ENCODE peak calls at places on chromosomes 7 and 10, in eight cellular contexts. M is omental fat pad, O is NCI-H748 treated with DMSO at 0.1 percent for 48 hours, D is PC-9, G is posterior cingulate gyrus, N is adipocyte, R is NAMALWA, E is astrocyte of the cerebellum. A is an unnamed sample.

GRCh38 chr10:71569775-71570588 is 149.6 kb downstream of the C10orf105 start:
- DNase-seq in M (peak), N (peak), D (peak), R (peak), E (no peak), O (peak), G (no peak), A (peak)

GRCh38 chr7:16431646-16432424 is 10.5 kb upstream of the CRPPA start:
- DNase-seq in N (no peak), E (no peak), D (no peak), O (no peak), R (peak), G (no peak), M (no peak), A (peak)

GRCh38 chr10:21022821-21023220 is 125.7 kb upstream of the NEBL start:
- DNase-seq in G (no peak), M (no peak), D (no peak), E (no peak), O (no peak), R (no peak), N (no peak), A (no peak)

GRCh38 chr7:41824284-41824683 is 121.4 kb upstream of the INHBA start:
- DNase-seq in D (no peak), G (no peak), N (peak), R (no peak), E (no peak), M (no peak), O (no peak), A (no peak)

GRCh38 chr7:108181073-108181985 is 51.2 kb upstream of the LAMB4 start:
- DNase-seq in G (no peak), N (peak), D (peak), E (peak), M (no peak), R (peak), O (peak), A (peak)

GRCh38 chr10:75208177-75208576 is 2.4 kb upstream of the VDAC2 start:
- DNase-seq in G (no peak), M (no peak), E (no peak), D (no peak), R (no peak), N (peak), O (no peak), A (no peak)

GRCh38 chr7:111763221-111763791 is 201.0 kb upstream of the IMMP2L start:
- DNase-seq in R (peak), D (no peak), N (peak), O (peak), G (no peak), M (no peak), E (peak), A (no peak)

GRCh38 chr10:4512557-4513286 is 313.3 kb upstream of the AKR1E2 start:
- DNase-seq in M (no peak), E (no peak), O (no peak), G (no peak), R (peak), D (peak), N (peak), A (no peak)

GRCh38 chr10:79057481-79058275 is 11.1 kb upstream of the ZMIZ1 start:
- DNase-seq in D (no peak), R (no peak), E (no peak), M (no peak), O (no peak), N (no peak), G (peak), A (no peak)

GRCh38 chr7:30702200-30702599 is 19.9 kb upstream of the CRHR2 start:
- DNase-seq in N (no peak), M (no peak), R (peak), E (no peak), D (no peak), G (no peak), O (no peak), A (no peak)

GRCh38 chr10:11197266-11197712 is 179.6 kb downstream of the CELF2 start:
- DNase-seq in M (no peak), R (peak), E (no peak), G (no peak), D (no peak), N (no peak), O (peak), A (no peak)

GRCh38 chr7:43170571-43170970 is 58.1 kb downstream of the HECW1 start:
- DNase-seq in M (no peak), G (no peak), E (no peak), N (no peak), R (no peak), O (no peak), D (no peak), A (no peak)